ENCODE peak calls at places on chromosomes 16 and 17, in five cellular contexts. One of them, this sample, is unnamed.

GRCh38 chr16:84546669-84547538 is 42.4 kb upstream of the MEAK7 start:
- DNase-seq in lower lobe of right lung: peak; percentile 13
- DNase-seq in kidney: no peak
- DNase-seq in thoracic aorta: no peak
- DNase-seq in foreskin fibroblast: no peak
- DNase-seq in this sample: no peak

GRCh38 chr16:4572715-4573114 is 16.6 kb downstream of the C16orf96 start:
- DNase-seq in lower lobe of right lung: no peak
- DNase-seq in kidney: no peak
- DNase-seq in thoracic aorta: no peak
- DNase-seq in foreskin fibroblast: peak; percentile 22
- DNase-seq in this sample: no peak

GRCh38 chr16:55622930-55623561 is 32.7 kb upstream of the SLC6A2 start:
- DNase-seq in lower lobe of right lung: no peak
- DNase-seq in kidney: no peak
- DNase-seq in thoracic aorta: no peak
- DNase-seq in foreskin fibroblast: no peak
- DNase-seq in this sample: no peak

GRCh38 chr16:72922714-72923113 is 125.2 kb downstream of the ZFHX3 start:
- DNase-seq in lower lobe of right lung: no peak
- DNase-seq in kidney: no peak
- DNase-seq in thoracic aorta: no peak
- DNase-seq in foreskin fibroblast: no peak
- DNase-seq in this sample: no peak

GRCh38 chr17:41048441-41048840 is 1.3 kb upstream of the KRTAP2-1 start:
- DNase-seq in lower lobe of right lung: no peak
- DNase-seq in kidney: no peak
- DNase-seq in thoracic aorta: no peak
- DNase-seq in foreskin fibroblast: peak; percentile 78
- DNase-seq in this sample: no peak

GRCh38 chr17:43011728-43012472 is 5.3 kb downstream of the IFI35 start:
- DNase-seq in lower lobe of right lung: no peak
- DNase-seq in kidney: peak; percentile 77
- DNase-seq in thoracic aorta: no peak
- DNase-seq in foreskin fibroblast: no peak
- DNase-seq in this sample: no peak

GRCh38 chr17:28188841-28189263 is 130.1 kb upstream of the TMEM97 start:
- DNase-seq in lower lobe of right lung: no peak
- DNase-seq in kidney: no peak
- DNase-seq in thoracic aorta: no peak
- DNase-seq in foreskin fibroblast: peak; percentile 48
- DNase-seq in this sample: no peak

GRCh38 chr16:5907544-5907943 is 809.9 kb upstream of the EEF2KMT start:
- DNase-seq in lower lobe of right lung: no peak
- DNase-seq in kidney: no peak
- DNase-seq in thoracic aorta: no peak
- DNase-seq in foreskin fibroblast: no peak
- DNase-seq in this sample: no peak

GRCh38 chr17:65876985-65877384 is 314.9 kb downstream of the CEP112 start:
- DNase-seq in lower lobe of right lung: no peak
- DNase-seq in kidney: no peak
- DNase-seq in thoracic aorta: no peak
- DNase-seq in foreskin fibroblast: no peak
- DNase-seq in this sample: no peak

GRCh38 chr17:151886-152859 is 14.8 kb downstream of the SCGB1C2 start:
- DNase-seq in lower lobe of right lung: peak; percentile 31
- DNase-seq in kidney: peak; percentile 42
- DNase-seq in thoracic aorta: no peak
- DNase-seq in foreskin fibroblast: peak; percentile 44
- DNase-seq in this sample: no peak

GRCh38 chr16:46658925-46659324 is 30.1 kb downstream of the VPS35 start:
- DNase-seq in lower lobe of right lung: peak; percentile 71
- DNase-seq in kidney: no peak
- DNase-seq in thoracic aorta: no peak
- DNase-seq in foreskin fibroblast: no peak
- DNase-seq in this sample: no peak

GRCh38 chr17:27382025-27382424 is 74.2 kb upstream of the KSR1 start:
- DNase-seq in lower lobe of right lung: no peak
- DNase-seq in kidney: no peak
- DNase-seq in thoracic aorta: no peak
- DNase-seq in foreskin fibroblast: no peak
- DNase-seq in this sample: no peak

GRCh38 chr16:2856061-2856670 is 1.8 kb downstream of the PRSS22 start:
- DNase-seq in lower lobe of right lung: no peak
- DNase-seq in kidney: no peak
- DNase-seq in thoracic aorta: no peak
- DNase-seq in foreskin fibroblast: no peak
- DNase-seq in this sample: no peak

GRCh38 chr16:67415872-67416793 is at the start of gene ZDHHC1:
- DNase-seq in lower lobe of right lung: peak; percentile 78
- DNase-seq in kidney: peak; percentile 89
- DNase-seq in thoracic aorta: no peak
- DNase-seq in foreskin fibroblast: peak; percentile 90
- DNase-seq in this sample: no peak

GRCh38 chr17:39281806-39282205 is 56.1 kb upstream of the STAC2 start:
- DNase-seq in lower lobe of right lung: no peak
- DNase-seq in kidney: no peak
- DNase-seq in thoracic aorta: no peak
- DNase-seq in foreskin fibroblast: peak; percentile 10
- DNase-seq in this sample: peak; percentile 16

GRCh38 chr17:18039535-18040286 is 503 bp downstream of the GID4 start:
- DNase-seq in lower lobe of right lung: peak; percentile 67
- DNase-seq in kidney: peak; percentile 75
- DNase-seq in thoracic aorta: no peak
- DNase-seq in foreskin fibroblast: peak; percentile 49
- DNase-seq in this sample: no peak

GRCh38 chr17:82648761-82649474 is 674 bp upstream of the WDR45B start:
- DNase-seq in lower lobe of right lung: peak; percentile 78
- DNase-seq in kidney: peak; percentile 93
- DNase-seq in thoracic aorta: no peak
- DNase-seq in foreskin fibroblast: no peak
- DNase-seq in this sample: no peak

GRCh38 chr17:41917192-41917591 is 1.6 kb downstream of the ACLY start:
- DNase-seq in lower lobe of right lung: no peak
- DNase-seq in kidney: no peak
- DNase-seq in thoracic aorta: no peak
- DNase-seq in foreskin fibroblast: peak; percentile 56
- DNase-seq in this sample: no peak

GRCh38 chr16:22240023-22240697 is 34.1 kb downstream of the EEF2K start:
- DNase-seq in lower lobe of right lung: no peak
- DNase-seq in kidney: no peak
- DNase-seq in thoracic aorta: no peak
- DNase-seq in foreskin fibroblast: peak; percentile 32
- DNase-seq in this sample: no peak

GRCh38 chr17:79490530-79490929 is 120.3 kb downstream of the RBFOX3 start:
- DNase-seq in lower lobe of right lung: no peak
- DNase-seq in kidney: no peak
- DNase-seq in thoracic aorta: no peak
- DNase-seq in foreskin fibroblast: no peak
- DNase-seq in this sample: no peak

GRCh38 chr16:70331588-70332358 is 14.9 kb upstream of the DDX19A start:
- DNase-seq in lower lobe of right lung: no peak
- DNase-seq in kidney: peak; percentile 35
- DNase-seq in thoracic aorta: no peak
- DNase-seq in foreskin fibroblast: peak; percentile 39
- DNase-seq in this sample: no peak

GRCh38 chr17:7146115-7146514 is 31.5 kb upstream of the ASGR2 start:
- DNase-seq in lower lobe of right lung: no peak
- DNase-seq in kidney: peak; percentile 10
- DNase-seq in thoracic aorta: no peak
- DNase-seq in foreskin fibroblast: no peak
- DNase-seq in this sample: no peak

GRCh38 chr17:75535119-75535537 is 9.6 kb downstream of the LLGL2 start:
- DNase-seq in lower lobe of right lung: no peak
- DNase-seq in kidney: no peak
- DNase-seq in thoracic aorta: no peak
- DNase-seq in foreskin fibroblast: no peak
- DNase-seq in this sample: no peak

GRCh38 chr16:35308674-35309073 is 1849.3 kb downstream of the TP53TG3F start:
- DNase-seq in lower lobe of right lung: no peak
- DNase-seq in kidney: no peak
- DNase-seq in thoracic aorta: no peak
- DNase-seq in foreskin fibroblast: no peak
- DNase-seq in this sample: no peak

GRCh38 chr16:80233097-80233835 is 307.5 kb upstream of the DYNLRB2 start:
- DNase-seq in lower lobe of right lung: no peak
- DNase-seq in kidney: peak; percentile 88
- DNase-seq in thoracic aorta: no peak
- DNase-seq in foreskin fibroblast: no peak
- DNase-seq in this sample: no peak

GRCh38 chr17:80611831-80612230 is 67.2 kb downstream of the RPTOR start:
- DNase-seq in lower lobe of right lung: no peak
- DNase-seq in kidney: no peak
- DNase-seq in thoracic aorta: no peak
- DNase-seq in foreskin fibroblast: no peak
- DNase-seq in this sample: no peak

GRCh38 chr16:31868164-31868563 is 5.4 kb upstream of the ZNF267 start:
- DNase-seq in lower lobe of right lung: no peak
- DNase-seq in kidney: no peak
- DNase-seq in thoracic aorta: no peak
- DNase-seq in foreskin fibroblast: no peak
- DNase-seq in this sample: no peak

GRCh38 chr16:19810817-19811731 is 73.6 kb downstream of the GPRC5B start:
- DNase-seq in lower lobe of right lung: no peak
- DNase-seq in kidney: no peak
- DNase-seq in thoracic aorta: no peak
- DNase-seq in foreskin fibroblast: peak; percentile 30
- DNase-seq in this sample: peak; percentile 36

GRCh38 chr16:31696968-31697743 is 169.5 kb downstream of the AHSP start:
- DNase-seq in lower lobe of right lung: no peak
- DNase-seq in kidney: no peak
- DNase-seq in thoracic aorta: no peak
- DNase-seq in foreskin fibroblast: peak; percentile 72
- DNase-seq in this sample: no peak

GRCh38 chr17:3770471-3770870 is 30.5 kb downstream of the ITGAE start:
- DNase-seq in lower lobe of right lung: peak; percentile 47
- DNase-seq in kidney: peak; percentile 73
- DNase-seq in thoracic aorta: no peak
- DNase-seq in foreskin fibroblast: no peak
- DNase-seq in this sample: no peak

GRCh38 chr16:72990003-72990521 is 57.9 kb downstream of the ZFHX3 start:
- DNase-seq in lower lobe of right lung: no peak
- DNase-seq in kidney: no peak
- DNase-seq in thoracic aorta: peak; percentile 73
- DNase-seq in foreskin fibroblast: peak; percentile 89
- DNase-seq in this sample: no peak

GRCh38 chr16:11425140-11425539 is 79.9 kb downstream of the RMI2 start:
- DNase-seq in lower lobe of right lung: no peak
- DNase-seq in kidney: no peak
- DNase-seq in thoracic aorta: no peak
- DNase-seq in foreskin fibroblast: no peak
- DNase-seq in this sample: no peak
- H3K4me3 ChIP-seq in lower lobe of right lung: no peak overlapping the region
- H3K4me3 ChIP-seq in kidney: no peak overlapping the region
- H3K4me3 ChIP-seq in thoracic aorta: no peak overlapping the region
- H3K4me3 ChIP-seq in foreskin fibroblast: no peak overlapping the region
- H3K4me3 ChIP-seq in this sample: no peak overlapping the region

DNA sequence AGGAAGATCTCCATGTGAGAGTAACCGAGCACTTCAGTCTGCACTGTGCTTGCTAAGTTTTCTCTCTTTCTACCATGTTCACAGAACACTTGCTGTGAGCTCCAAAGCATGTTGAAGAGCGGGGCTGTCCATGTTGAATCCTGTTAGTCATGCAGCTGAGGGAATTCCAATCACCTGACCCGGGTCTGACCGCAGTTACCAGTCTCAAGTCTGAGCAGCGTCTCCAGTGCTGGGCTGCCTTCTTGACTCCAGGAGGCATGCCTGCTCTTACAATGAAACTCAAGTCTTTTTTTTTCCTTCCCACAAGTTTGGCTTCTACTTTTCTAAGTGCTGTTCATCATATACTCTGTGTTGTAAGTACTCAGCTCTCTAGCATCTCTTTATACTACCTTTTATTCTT is 44.3 kb downstream of the HOXB1 start:
- DNase-seq in lower lobe of right lung: no peak
- DNase-seq in kidney: peak; percentile 78
- DNase-seq in thoracic aorta: no peak
- DNase-seq in foreskin fibroblast: peak; percentile 85
- DNase-seq in this sample: peak; percentile 97
- TF ChIP-seq CTCF in lower lobe of right lung: no peak
- TF ChIP-seq CTCF in kidney: no peak
- TF ChIP-seq CTCF in thoracic aorta: no peak
- TF ChIP-seq CTCF in foreskin fibroblast: peak; percentile 31
- TF ChIP-seq CTCF in this sample: peak; percentile 57

GRCh38 chr17:56976941-56977570 is 875 bp upstream of the SCPEP1 start:
- DNase-seq in lower lobe of right lung: no peak
- DNase-seq in kidney: no peak
- DNase-seq in thoracic aorta: no peak
- DNase-seq in foreskin fibroblast: no peak
- DNase-seq in this sample: no peak
- H3K4me3 ChIP-seq in lower lobe of right lung: peak overlapping the region; percentile 59
- H3K4me3 ChIP-seq in kidney: peak overlapping the region; percentile 84
- H3K4me3 ChIP-seq in thoracic aorta: peak overlapping the region; percentile 93
- H3K4me3 ChIP-seq in foreskin fibroblast: peak overlapping the region; percentile 58
- H3K4me3 ChIP-seq in this sample: peak overlapping the region; percentile 23

GRCh38 chr16:57527027-57527426 is 9.3 kb downstream of the CCDC102A start:
- DNase-seq in lower lobe of right lung: no peak
- DNase-seq in kidney: peak; percentile 54
- DNase-seq in thoracic aorta: no peak
- DNase-seq in foreskin fibroblast: no peak
- DNase-seq in this sample: no peak
- TF ChIP-seq CTCF in lower lobe of right lung: no peak
- TF ChIP-seq CTCF in kidney: no peak
- TF ChIP-seq CTCF in thoracic aorta: no peak
- TF ChIP-seq CTCF in foreskin fibroblast: no peak
- TF ChIP-seq CTCF in this sample: no peak

DNA sequence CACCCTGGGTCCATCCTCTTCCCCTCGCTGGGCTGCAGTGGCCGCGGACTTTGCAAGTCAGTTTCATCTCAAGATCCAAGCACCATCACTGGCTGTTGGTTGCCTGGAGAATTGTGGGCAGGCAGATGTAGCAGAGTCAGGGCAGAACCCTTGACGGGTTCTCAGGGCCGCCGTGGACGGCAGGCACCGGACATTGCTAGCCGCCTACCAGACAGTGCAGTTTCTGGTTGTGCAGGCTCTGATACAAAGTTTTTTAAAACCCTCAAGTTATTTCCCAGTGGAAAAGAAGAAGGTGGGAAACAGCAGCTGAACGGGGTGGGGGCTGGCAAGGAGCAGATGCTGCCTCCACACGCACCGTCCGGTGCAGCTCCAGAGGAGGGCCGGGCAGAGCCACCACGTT is 3.4 kb downstream of the MAPK8IP3 start:
- DNase-seq in lower lobe of right lung: no peak
- DNase-seq in kidney: no peak
- DNase-seq in thoracic aorta: no peak
- DNase-seq in foreskin fibroblast: no peak
- DNase-seq in this sample: no peak
- H3K4me3 ChIP-seq in lower lobe of right lung: no peak overlapping the region
- H3K4me3 ChIP-seq in kidney: no peak overlapping the region
- H3K4me3 ChIP-seq in thoracic aorta: no peak overlapping the region
- H3K4me3 ChIP-seq in foreskin fibroblast: no peak overlapping the region
- H3K4me3 ChIP-seq in this sample: no peak overlapping the region